ENCODE peak calls at places on chromosomes 5 and 9, in nine cellular contexts. E is breast epithelium, X is GM23338, Y is esophagus muscularis mucosa, L is sigmoid colon, V is prostate gland, S is upper lobe of left lung, I is HL-60, P is transverse colon. D is an unnamed sample.

GRCh38 chr9:91246842-91247241 is 114.9 kb downstream of the AUH start:
- DNase-seq in L (no peak), S (no peak), E (no peak), I (no peak), V (no peak), P (no peak), X (no peak), Y (no peak), D (no peak)

GRCh38 chr5:112174959-112175594 is 244.0 kb downstream of the EPB41L4A start:
- DNase-seq in V (peak), L (no peak), I (peak), E (no peak), Y (no peak), S (no peak), P (no peak), X (peak), D (peak)

GRCh38 chr5:111722016-111722591 is 34.9 kb downstream of the NREP start:
- DNase-seq in L (no peak), Y (no peak), S (no peak), V (no peak), I (peak), X (no peak), P (no peak), E (no peak), D (no peak)

GRCh38 chr9:130139251-130139650 is 33.0 kb upstream of the NCS1 start:
- DNase-seq in L (no peak), Y (no peak), E (no peak), I (no peak), X (no peak), S (no peak), P (no peak), V (no peak), D (no peak)

GRCh38 chr5:134592141-134592746 is 40.4 kb downstream of the SAR1B start:
- DNase-seq in P (no peak), X (peak), S (no peak), E (no peak), L (no peak), I (no peak), V (no peak), Y (no peak), D (no peak)

GRCh38 chr5:14712666-14713065 is 48.1 kb downstream of the OTULIN start:
- DNase-seq in L (no peak), I (no peak), Y (no peak), P (no peak), V (no peak), X (no peak), E (no peak), S (no peak), D (no peak)

GRCh38 chr5:51382759-51383493 is at the start of gene ISL1:
- DNase-seq in Y (no peak), S (peak), P (peak), L (peak), E (no peak), I (no peak), V (peak), X (peak), D (no peak)

GRCh38 chr5:180333661-180334060 is 19.5 kb downstream of the GFPT2 start:
- DNase-seq in S (no peak), E (no peak), L (peak), P (no peak), I (no peak), Y (no peak), X (no peak), V (no peak), D (no peak)

GRCh38 chr9:1050125-1050895 is at the start of gene DMRT2:
- DNase-seq in Y (peak), P (peak), V (peak), L (peak), S (peak), I (no peak), X (peak), E (peak), D (no peak)

GRCh38 chr9:100933656-100934055 is 94.9 kb upstream of the PLPPR1 start:
- DNase-seq in Y (no peak), P (no peak), L (no peak), S (no peak), I (no peak), V (no peak), X (no peak), E (no peak), D (no peak)

GRCh38 chr5:38922199-38922598 is 76.4 kb downstream of the OSMR start:
- DNase-seq in L (no peak), X (peak), I (peak), P (peak), Y (no peak), E (no peak), S (peak), V (peak), D (peak)

GRCh38 chr5:103258957-103259704 is 568 bp downstream of the MACIR start:
- DNase-seq in S (peak), Y (no peak), L (peak), V (peak), I (peak), X (peak), P (peak), E (peak), D (no peak)

GRCh38 chr5:178589180-178590140 is 733 bp downstream of the COL23A1 start:
- DNase-seq in L (no peak), Y (no peak), P (no peak), I (peak), V (no peak), X (peak), E (no peak), S (no peak), D (no peak)

GRCh38 chr5:143338658-143339366 is 64.7 kb downstream of the NR3C1 start:
- DNase-seq in I (no peak), Y (no peak), P (no peak), L (no peak), X (no peak), S (no peak), E (no peak), V (no peak), D (no peak)

GRCh38 chr5:69497006-69497520 is 4.5 kb downstream of the OCLN start:
- DNase-seq in E (no peak), P (no peak), X (no peak), V (no peak), I (no peak), S (no peak), Y (no peak), L (no peak), D (no peak)

GRCh38 chr5:126348855-126349635 is 74.2 kb upstream of the GRAMD2B start:
- DNase-seq in E (no peak), L (no peak), I (no peak), P (no peak), X (peak), V (no peak), Y (no peak), S (no peak), D (no peak)

GRCh38 chr9:109095321-109095720 is 24.4 kb downstream of the TMEM245 start:
- DNase-seq in L (no peak), E (no peak), X (no peak), P (no peak), I (no peak), V (no peak), Y (no peak), S (no peak), D (no peak)

GRCh38 chr9:29691758-29692407 is 2118.6 kb upstream of the C9orf72 start:
- DNase-seq in I (peak), Y (no peak), X (peak), V (no peak), E (no peak), S (no peak), P (no peak), L (no peak), D (no peak)

GRCh38 chr5:141889282-141889871 is 11.2 kb upstream of the PCDH1 start:
- DNase-seq in Y (no peak), P (no peak), L (no peak), X (no peak), S (no peak), I (no peak), V (no peak), E (no peak), D (no peak)

GRCh38 chr5:124980174-124980941 is 233.9 kb upstream of the ZNF608 start:
- DNase-seq in S (no peak), I (no peak), P (no peak), E (peak), X (peak), Y (no peak), L (no peak), V (no peak), D (peak)

GRCh38 chr5:65702036-65702435 is 19.9 kb downstream of the SGTB start:
- DNase-seq in V (no peak), E (no peak), X (no peak), L (no peak), S (no peak), P (no peak), I (no peak), Y (no peak), D (no peak)

GRCh38 chr9:98573749-98574278 is 134.9 kb downstream of the GABBR2 start:
- DNase-seq in V (no peak), X (no peak), S (no peak), P (no peak), Y (no peak), E (no peak), L (no peak), I (no peak), D (no peak)

GRCh38 chr9:77883846-77884771 is 147.5 kb downstream of the GNAQ start:
- DNase-seq in S (no peak), Y (no peak), P (no peak), V (no peak), I (no peak), L (no peak), X (peak), E (peak), D (no peak)

GRCh38 chr9:96052703-96053102 is 177.2 kb downstream of the ERCC6L2 start:
- DNase-seq in X (no peak), Y (no peak), L (no peak), E (no peak), I (no peak), S (no peak), P (no peak), V (no peak), D (no peak)

GRCh38 chr5:156036640-156037039 is 290.3 kb upstream of the SGCD start:
- DNase-seq in S (no peak), X (no peak), Y (no peak), V (no peak), L (no peak), I (no peak), E (no peak), P (no peak), D (no peak)

GRCh38 chr5:68222310-68222709 is 6.8 kb downstream of the PIK3R1 start:
- DNase-seq in V (peak), Y (no peak), I (no peak), L (no peak), E (no peak), X (no peak), S (no peak), P (no peak), D (no peak)

GRCh38 chr5:173602423-173602822 is 14.0 kb downstream of the BOD1 start:
- DNase-seq in V (no peak), I (peak), S (peak), L (no peak), Y (no peak), E (peak), P (no peak), X (peak), D (no peak)

GRCh38 chr9:121634800-121635261 is 16.6 kb upstream of the DAB2IP start:
- DNase-seq in I (no peak), S (no peak), X (peak), Y (no peak), E (no peak), V (no peak), L (no peak), P (no peak), D (no peak)

GRCh38 chr9:81141952-81142351 is 547.4 kb downstream of the TLE1 start:
- DNase-seq in I (no peak), P (no peak), S (no peak), V (no peak), X (no peak), L (no peak), E (no peak), Y (no peak), D (no peak)

GRCh38 chr5:75510417-75510835 is 1.0 kb downstream of the CERT1 start:
- DNase-seq in V (no peak), X (no peak), P (peak), E (peak), S (no peak), L (no peak), I (peak), Y (no peak), D (no peak)

GRCh38 chr9:73719660-73720059 is 568.0 kb downstream of the ANXA1 start:
- DNase-seq in Y (no peak), S (no peak), E (no peak), I (no peak), X (no peak), L (no peak), P (no peak), V (no peak), D (no peak)

GRCh38 chr9:17597977-17598376 is 19.1 kb downstream of the SH3GL2 start:
- DNase-seq in Y (no peak), L (no peak), S (no peak), E (no peak), X (no peak), V (no peak), I (no peak), P (no peak), D (no peak)

GRCh38 chr9:17600962-17601593 is 22.2 kb downstream of the SH3GL2 start:
- DNase-seq in Y (no peak), V (no peak), X (no peak), P (no peak), E (no peak), L (no peak), I (no peak), S (no peak), D (no peak)
- H3K27ac ChIP-seq in Y (no peak), V (no peak), X (no peak), P (no peak), E (no peak), L (no peak), I (no peak), S (no peak), D (no peak)

GRCh38 chr5:73747696-73748380 is 121.8 kb downstream of the ARHGEF28 start:
- DNase-seq in L (no peak), X (no peak), I (no peak), P (no peak), S (no peak), E (no peak), V (no peak), Y (no peak), D (no peak)

GRCh38 chr5:73746608-73747007 is 120.6 kb downstream of the ARHGEF28 start:
- DNase-seq in E (no peak), Y (no peak), X (no peak), I (no peak), V (no peak), P (no peak), L (no peak), S (no peak), D (no peak)

GRCh38 chr5:73751254-73751914 is 125.4 kb downstream of the ARHGEF28 start:
- DNase-seq in L (no peak), S (no peak), X (no peak), P (no peak), I (no peak), E (no peak), V (no peak), Y (no peak), D (no peak)

GRCh38 chr5:73749485-73750270 is 123.7 kb downstream of the ARHGEF28 start:
- DNase-seq in E (no peak), I (no peak), V (no peak), L (no peak), X (no peak), S (no peak), P (no peak), Y (no peak), D (no peak)

GRCh38 chr5:73748510-73749410 is 122.8 kb downstream of the ARHGEF28 start:
- DNase-seq in V (no peak), I (no peak), E (no peak), Y (no peak), P (no peak), L (no peak), S (no peak), X (no peak), D (no peak)
- TF ChIP-seq POLR2AphosphoS5 in V (no peak), I (no peak), E (no peak), Y (peak), P (no peak), L (no peak), S (no peak), X (no peak), D (no peak)

DNA sequence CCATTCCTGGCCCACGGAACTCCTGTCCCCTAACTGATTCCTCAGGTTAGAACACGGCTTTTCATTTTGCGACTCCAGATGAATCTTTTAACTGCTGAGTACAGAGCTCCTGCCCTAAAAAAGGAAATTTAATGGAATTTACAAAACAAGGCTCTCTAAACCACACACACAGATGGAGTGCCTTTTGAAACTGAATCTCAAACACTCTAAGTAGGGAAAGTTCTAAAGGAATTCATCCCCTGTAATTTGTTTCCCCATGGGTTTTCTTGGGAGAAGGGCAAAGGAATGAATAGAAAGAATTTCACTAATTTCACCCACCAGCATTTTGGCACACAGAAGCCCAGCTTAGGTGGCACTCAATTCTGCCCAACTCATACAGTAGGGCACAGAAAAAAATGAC is 106.5 kb downstream of the THBS4 start:
- DNase-seq in L (no peak), Y (no peak), V (no peak), E (no peak), I (no peak), P (no peak), X (peak), S (no peak), D (no peak)
- H3K27ac ChIP-seq in L (peak), Y (peak), V (peak), E (peak), I (peak), P (peak), X (peak), S (peak), D (peak)

GRCh38 chr9:133349965-133350624 is 2.1 kb downstream of the RPL7A start:
- DNase-seq in L (no peak), S (no peak), Y (no peak), X (no peak), V (no peak), E (no peak), I (no peak), P (no peak), D (no peak)

GRCh38 chr9:133353548-133353947 is 2.7 kb downstream of the SURF1 start:
- DNase-seq in S (no peak), V (no peak), I (no peak), P (no peak), Y (no peak), E (no peak), L (no peak), X (no peak), D (no peak)

GRCh38 chr9:133352635-133353340 is 3.5 kb downstream of the SURF1 start:
- DNase-seq in L (no peak), P (no peak), S (no peak), V (no peak), I (no peak), X (no peak), Y (no peak), E (no peak), D (no peak)

GRCh38 chr9:133351526-133351907 is 3.5 kb downstream of the RPL7A start:
- DNase-seq in L (no peak), P (no peak), E (no peak), Y (no peak), V (no peak), X (no peak), S (no peak), I (no peak), D (no peak)

GRCh38 chr9:133351908-133352634 is 4.1 kb downstream of the RPL7A start:
- DNase-seq in L (no peak), I (peak), Y (no peak), V (no peak), S (no peak), E (no peak), P (no peak), X (peak), D (no peak)
- TF ChIP-seq POLR2AphosphoS5 in L (no peak), I (peak), Y (no peak), V (no peak), S (no peak), E (no peak), P (no peak), X (peak), D (peak)

GRCh38 chr9:114250235-114250568 is 72.7 kb upstream of the ORM1 start:
- DNase-seq in S (peak), I (no peak), Y (no peak), E (peak), L (peak), P (peak), X (no peak), V (peak), D (no peak)
- H3K27ac ChIP-seq in S (no peak), I (no peak), Y (peak), E (peak), L (peak), P (peak), X (no peak), V (peak), D (peak)

GRCh38 chr5:137894586-137894985 is 5.3 kb downstream of the PKD2L2 start:
- DNase-seq in E (no peak), X (no peak), I (no peak), P (no peak), V (no peak), L (no peak), Y (no peak), S (no peak), D (no peak)

GRCh38 chr5:137891849-137892248 is 2.6 kb downstream of the PKD2L2 start:
- DNase-seq in E (no peak), V (no peak), P (no peak), L (no peak), S (no peak), Y (no peak), X (no peak), I (no peak), D (no peak)

GRCh38 chr5:137900925-137901817 is 11.9 kb downstream of the PKD2L2 start:
- DNase-seq in V (no peak), I (no peak), S (no peak), L (no peak), E (no peak), Y (no peak), P (no peak), X (no peak), D (no peak)

GRCh38 chr5:137899493-137899892 is 10.2 kb downstream of the PKD2L2 start:
- DNase-seq in Y (no peak), S (no peak), X (no peak), L (no peak), E (no peak), I (no peak), V (no peak), P (no peak), D (no peak)

GRCh38 chr5:137896560-137896959 is 7.3 kb downstream of the PKD2L2 start:
- DNase-seq in X (no peak), I (no peak), E (no peak), L (no peak), Y (no peak), S (no peak), V (no peak), P (no peak), D (no peak)
- TF ChIP-seq POLR2AphosphoS5 in X (no peak), I (no peak), E (no peak), L (no peak), Y (no peak), S (no peak), V (no peak), P (no peak), D (no peak)

DNA sequence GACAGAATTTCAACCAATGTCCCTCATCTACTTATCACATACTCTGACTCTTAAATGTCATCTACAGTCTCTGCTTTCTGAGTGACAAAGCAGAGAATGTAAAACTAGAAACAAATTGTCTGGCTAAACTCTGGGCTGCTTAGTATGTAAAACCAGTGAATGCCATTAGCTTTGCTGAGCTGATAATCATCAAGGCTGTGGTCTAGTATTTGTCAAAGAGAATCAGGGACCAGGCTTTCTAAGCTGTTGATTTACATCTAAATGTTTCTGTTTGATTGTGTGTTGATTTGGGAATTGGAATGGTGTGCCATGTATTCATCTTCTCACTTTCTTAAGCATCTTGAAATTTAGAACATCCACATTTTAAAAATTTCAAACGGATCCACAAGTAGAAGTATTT is 251.4 kb downstream of the KCTD16 start:
- DNase-seq in P (no peak), E (no peak), Y (no peak), I (no peak), S (no peak), V (no peak), X (no peak), L (no peak), D (no peak)
- H3K27ac ChIP-seq in P (no peak), E (no peak), Y (no peak), I (no peak), S (no peak), V (no peak), X (no peak), L (no peak), D (no peak)

D was measured in SK-N-MC.